ENCODE peak calls at places on chromosomes 2 and 18, in ten cellular contexts. X is HCT116; J is RWPE2; M is DND-41; H is mucosa of descending colon; S is heart left ventricle; D is PC-3; L is CD8-positive, alpha-beta T cell; W is upper lobe of left lung; V is right cardiac atrium. G is an unnamed sample.

GRCh38 chr2:236974206-236974605 is 111.5 kb upstream of the COPS8 start:
- ATAC-seq in H (no peak), V (no peak), L (no peak), D (no peak), M (no peak), S (no peak), X (no peak), W (no peak), J (no peak), G (no peak)

GRCh38 chr2:41207578-41207977 is 755.7 kb upstream of the SLC8A1 start:
- ATAC-seq in L (no peak), J (peak; percentile 42), X (no peak), W (no peak), V (no peak), S (no peak), M (no peak), D (peak; percentile 69), H (no peak), G (no peak)

GRCh38 chr2:201357216-201357615 is at the start of gene FLACC1:
- ATAC-seq in H (peak; percentile 62), S (peak; percentile 92), M (no peak), J (peak; percentile 24), X (no peak), D (no peak), L (no peak), V (peak; percentile 94), W (peak; percentile 75), G (no peak)

GRCh38 chr2:165697727-165698620 is 96.1 kb downstream of the GALNT3 start:
- ATAC-seq in D (peak; percentile 51), H (no peak), W (no peak), L (no peak), V (no peak), J (peak; percentile 35), M (peak; percentile 12), X (peak; percentile 30), S (no peak), G (no peak)

GRCh38 chr18:48554610-48555400 is 16.0 kb downstream of the CTIF start:
- ATAC-seq in W (no peak), V (no peak), X (no peak), J (no peak), M (no peak), S (no peak), L (no peak), D (no peak), H (no peak), G (no peak)

GRCh38 chr18:7488571-7488970 is 78.5 kb upstream of the PTPRM start:
- ATAC-seq in H (no peak), S (no peak), W (no peak), V (no peak), L (no peak), X (no peak), J (no peak), D (no peak), M (no peak), G (no peak)

GRCh38 chr18:31093880-31094279 is 8.3 kb downstream of the DSC2 start:
- ATAC-seq in W (no peak), S (no peak), J (no peak), H (peak; percentile 77), D (no peak), M (no peak), X (no peak), V (no peak), L (no peak), G (no peak)

GRCh38 chr2:232929303-232930123 is 59.4 kb downstream of the SNORC start:
- ATAC-seq in H (no peak), M (no peak), X (no peak), D (no peak), L (no peak), J (no peak), V (no peak), W (no peak), S (no peak), G (no peak)

GRCh38 chr18:23943104-23943503 is 71.5 kb upstream of the TTC39C start:
- ATAC-seq in D (no peak), H (no peak), X (no peak), W (no peak), J (no peak), M (no peak), L (peak; percentile 68), V (no peak), S (no peak), G (no peak)

DNA sequence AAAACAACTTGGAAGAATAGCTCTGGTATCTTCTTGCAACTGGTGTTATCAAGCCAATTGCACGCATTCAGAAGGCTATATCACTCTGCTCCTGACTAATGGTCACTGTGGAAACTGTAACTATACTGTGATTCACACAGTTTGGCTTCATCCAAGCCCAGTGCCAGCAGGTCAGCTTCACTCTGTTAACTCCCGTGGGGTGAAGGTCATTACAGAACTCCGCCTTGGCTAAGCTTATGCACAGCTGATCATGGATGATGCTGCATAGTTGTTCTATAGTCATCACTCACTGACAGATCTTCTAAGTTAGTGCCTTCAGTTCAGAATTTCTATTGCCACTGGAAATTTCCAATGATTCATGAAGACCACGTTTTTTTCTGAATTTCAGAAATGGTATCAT is 497.2 kb upstream of the NETO1 start:
- ATAC-seq in H (no peak), X (no peak), V (no peak), W (no peak), S (no peak), L (no peak), D (no peak), J (no peak), M (no peak), G (no peak)
- H3K9me3 ChIP-seq in H (no peaks in the 10 kb centered on the region), X (no peaks in the 10 kb centered on the region), V (no peaks in the 10 kb centered on the region), W (no peaks in the 10 kb centered on the region), S (no peaks in the 10 kb centered on the region), L (no peaks in the 10 kb centered on the region), D (no peaks in the 10 kb centered on the region), J (no peaks in the 10 kb centered on the region), M (no peaks in the 10 kb centered on the region), G (no peaks in the 10 kb centered on the region)

GRCh38 chr2:33859191-33859590 is 260.1 kb upstream of the FAM98A start:
- ATAC-seq in X (no peak), J (no peak), W (no peak), D (no peak), L (no peak), V (no peak), S (no peak), M (no peak), H (no peak), G (no peak)
- H3K9me3 ChIP-seq in X (no peaks in the 10 kb centered on the region), J (no peaks in the 10 kb centered on the region), W (peaks cover 2% of the 10 kb centered on the region), D (no peaks in the 10 kb centered on the region), L (no peaks in the 10 kb centered on the region), V (no peaks in the 10 kb centered on the region), S (no peaks in the 10 kb centered on the region), M (no peaks in the 10 kb centered on the region), H (peaks cover 24% of the 10 kb centered on the region), G (no peaks in the 10 kb centered on the region)

GRCh38 chr18:46893360-46893759 is 23.9 kb downstream of the PIAS2 start:
- ATAC-seq in X (no peak), H (no peak), S (no peak), J (no peak), W (no peak), L (no peak), D (no peak), M (no peak), V (no peak), G (no peak)

GRCh38 chr18:46891742-46892214 is 25.5 kb downstream of the PIAS2 start:
- ATAC-seq in X (no peak), V (no peak), H (no peak), L (no peak), M (no peak), D (no peak), S (no peak), J (no peak), W (no peak), G (no peak)

GRCh38 chr18:46888965-46889364 is 28.3 kb downstream of the PIAS2 start:
- ATAC-seq in H (no peak), L (no peak), X (no peak), W (no peak), V (no peak), D (no peak), J (no peak), S (no peak), M (no peak), G (no peak)

GRCh38 chr18:46894124-46894523 is 23.2 kb downstream of the PIAS2 start:
- ATAC-seq in J (no peak), H (no peak), M (no peak), V (no peak), D (no peak), W (no peak), L (no peak), X (no peak), S (no peak), G (no peak)

DNA sequence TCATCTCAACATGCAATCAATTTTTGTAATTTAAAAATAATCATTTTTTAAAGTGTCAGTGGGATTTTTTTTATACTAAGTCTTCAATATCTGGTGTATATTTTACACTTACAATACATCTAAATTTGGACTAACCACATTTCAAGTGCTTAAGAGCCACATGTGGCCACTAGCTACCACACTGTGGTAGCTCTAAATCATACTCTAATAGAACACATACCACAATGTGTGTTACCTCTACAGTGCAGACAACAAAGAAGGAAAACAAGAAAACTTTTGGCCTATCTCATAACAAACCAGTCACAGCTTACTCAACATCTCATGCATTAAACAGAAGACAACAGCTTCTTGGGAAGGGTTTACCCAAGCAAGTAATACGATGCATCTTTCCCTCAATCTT is 24.5 kb downstream of the PIAS2 start:
- ATAC-seq in L (no peak), X (no peak), D (no peak), M (peak; percentile 33), W (no peak), H (no peak), V (no peak), J (no peak), S (no peak), G (no peak)
- H3K9me3 ChIP-seq in L (peaks cover 6% of the 10 kb centered on the region), X (peaks cover 10% of the 10 kb centered on the region), D (no peaks in the 10 kb centered on the region), M (peaks cover 25% of the 10 kb centered on the region), W (peaks cover 11% of the 10 kb centered on the region), H (peaks cover 19% of the 10 kb centered on the region), V (no peaks in the 10 kb centered on the region), J (no peaks in the 10 kb centered on the region), S (peaks cover 9% of the 10 kb centered on the region), G (no peaks in the 10 kb centered on the region)

DNA sequence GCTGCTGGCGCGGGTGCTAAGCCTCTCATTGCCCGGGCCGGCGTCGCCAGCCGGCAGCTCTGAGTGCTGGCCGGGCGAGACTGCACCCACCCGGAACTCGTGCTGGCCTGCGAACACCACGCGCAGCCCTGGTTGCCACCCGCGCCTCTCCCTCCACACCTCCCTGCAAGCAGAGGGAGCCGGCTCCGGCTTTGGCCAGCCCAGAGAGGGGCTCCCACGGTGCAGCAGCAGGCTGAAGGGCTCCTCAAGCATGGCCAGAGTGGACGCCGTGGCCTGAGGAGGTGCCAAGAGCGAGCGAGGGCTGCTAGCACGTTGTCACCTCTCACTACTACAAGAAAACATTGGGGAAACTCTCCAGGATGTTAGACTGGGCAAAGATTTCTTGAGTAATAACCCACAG is 98.6 kb downstream of the SPIRE1 start:
- ATAC-seq in L (no peak), H (no peak), J (no peak), X (no peak), D (no peak), S (no peak), V (no peak), M (no peak), W (no peak), G (no peak)
- H3K9me3 ChIP-seq in L (no peaks in the 10 kb centered on the region), H (peaks cover 6% of the 10 kb centered on the region), J (no peaks in the 10 kb centered on the region), X (no peaks in the 10 kb centered on the region), D (peaks cover 7% of the 10 kb centered on the region), S (peaks cover 7% of the 10 kb centered on the region), V (no peaks in the 10 kb centered on the region), M (no peaks in the 10 kb centered on the region), W (no peaks in the 10 kb centered on the region), G (no peaks in the 10 kb centered on the region)